ENCODE peak calls at places on chromosomes 5 and 9, in seven cellular contexts. One of them, this sample, is unnamed.

GRCh38 chr9:99822096-99822595 is 461 bp downstream of the NR4A3 start:
- DNase-seq in uterus: no peak
- DNase-seq in pancreas: no peak
- DNase-seq in K562: peak; percentile 47
- DNase-seq in tibial artery: no peak
- DNase-seq in effector memory CD4-positive, alpha-beta T cell: peak; percentile 40
- DNase-seq in GM23248: peak; percentile 74
- DNase-seq in this sample: no peak

GRCh38 chr9:104981543-104982129 is 53.7 kb upstream of the ABCA1 start:
- DNase-seq in uterus: no peak
- DNase-seq in pancreas: peak; percentile 31
- DNase-seq in K562: no peak
- DNase-seq in tibial artery: no peak
- DNase-seq in effector memory CD4-positive, alpha-beta T cell: no peak
- DNase-seq in GM23248: no peak
- DNase-seq in this sample: no peak

GRCh38 chr5:157459715-157460599 is at the start of gene NIPAL4:
- DNase-seq in uterus: peak; percentile 29
- DNase-seq in pancreas: no peak
- DNase-seq in K562: no peak
- DNase-seq in tibial artery: no peak
- DNase-seq in effector memory CD4-positive, alpha-beta T cell: peak; percentile 15
- DNase-seq in GM23248: peak; percentile 48
- DNase-seq in this sample: peak; percentile 19

GRCh38 chr5:30405821-30406220 is 787.7 kb upstream of the CDH6 start:
- DNase-seq in uterus: no peak
- DNase-seq in pancreas: no peak
- DNase-seq in K562: no peak
- DNase-seq in tibial artery: no peak
- DNase-seq in effector memory CD4-positive, alpha-beta T cell: no peak
- DNase-seq in GM23248: no peak
- DNase-seq in this sample: no peak

GRCh38 chr5:75534734-75535133 is 23.0 kb downstream of the POLK start:
- DNase-seq in uterus: no peak
- DNase-seq in pancreas: no peak
- DNase-seq in K562: no peak
- DNase-seq in tibial artery: no peak
- DNase-seq in effector memory CD4-positive, alpha-beta T cell: no peak
- DNase-seq in GM23248: no peak
- DNase-seq in this sample: no peak

GRCh38 chr5:34523382-34523716 is 132.8 kb upstream of the RAI14 start:
- DNase-seq in uterus: no peak
- DNase-seq in pancreas: no peak
- DNase-seq in K562: no peak
- DNase-seq in tibial artery: no peak
- DNase-seq in effector memory CD4-positive, alpha-beta T cell: no peak
- DNase-seq in GM23248: no peak
- DNase-seq in this sample: no peak

GRCh38 chr9:18739127-18739526 is 265.2 kb downstream of the ADAMTSL1 start:
- DNase-seq in uterus: no peak
- DNase-seq in pancreas: no peak
- DNase-seq in K562: no peak
- DNase-seq in tibial artery: no peak
- DNase-seq in effector memory CD4-positive, alpha-beta T cell: no peak
- DNase-seq in GM23248: no peak
- DNase-seq in this sample: no peak

GRCh38 chr9:97852399-97853055 is 499 bp upstream of the FOXE1 start:
- DNase-seq in uterus: no peak
- DNase-seq in pancreas: no peak
- DNase-seq in K562: no peak
- DNase-seq in tibial artery: peak; percentile 56
- DNase-seq in effector memory CD4-positive, alpha-beta T cell: no peak
- DNase-seq in GM23248: no peak
- DNase-seq in this sample: no peak

GRCh38 chr5:135356522-135357318 is 42.3 kb downstream of the MACROH2A1 start:
- DNase-seq in uterus: peak; percentile 73
- DNase-seq in pancreas: no peak
- DNase-seq in K562: no peak
- DNase-seq in tibial artery: peak; percentile 83
- DNase-seq in effector memory CD4-positive, alpha-beta T cell: no peak
- DNase-seq in GM23248: peak; percentile 84
- DNase-seq in this sample: peak; percentile 81

DNA sequence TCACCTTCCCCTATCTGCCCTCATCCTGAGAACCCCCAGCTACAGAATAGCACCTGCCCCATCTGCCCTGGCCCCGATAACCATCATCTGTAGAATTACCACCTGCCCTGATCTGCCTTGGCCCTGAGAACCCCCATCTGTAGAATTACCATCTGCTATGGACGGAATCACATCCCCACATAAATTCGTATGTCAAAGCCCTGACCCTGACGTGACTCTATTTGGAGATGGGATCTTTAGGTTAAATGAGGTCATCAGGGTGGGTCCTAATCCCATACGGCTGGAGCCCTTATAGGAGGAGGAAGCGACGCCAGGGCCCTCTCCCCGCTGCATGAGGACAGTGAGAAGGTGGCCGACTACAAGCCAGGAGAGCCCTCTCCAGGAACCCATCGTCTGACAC is 32.6 kb downstream of the SARDH start:
- DNase-seq in uterus: no peak
- DNase-seq in pancreas: no peak
- DNase-seq in K562: no peak
- DNase-seq in tibial artery: peak; percentile 27
- DNase-seq in effector memory CD4-positive, alpha-beta T cell: no peak
- DNase-seq in GM23248: no peak
- DNase-seq in this sample: no peak
- H3K4me1 ChIP-seq in uterus: no peaks in the 10 kb centered on the region
- H3K4me1 ChIP-seq in pancreas: no peaks in the 10 kb centered on the region
- H3K4me1 ChIP-seq in K562: peaks cover under 1% of the 10 kb centered on the region
- H3K4me1 ChIP-seq in tibial artery: peaks cover 18% of the 10 kb centered on the region
- H3K4me1 ChIP-seq in effector memory CD4-positive, alpha-beta T cell: peaks cover 41% of the 10 kb centered on the region
- H3K4me1 ChIP-seq in GM23248: no peaks in the 10 kb centered on the region
- H3K4me1 ChIP-seq in this sample: peaks cover 22% of the 10 kb centered on the region

GRCh38 chr9:130212543-130213297 is 40.5 kb downstream of the NCS1 start:
- DNase-seq in uterus: no peak
- DNase-seq in pancreas: no peak
- DNase-seq in K562: no peak
- DNase-seq in tibial artery: peak; percentile 66
- DNase-seq in effector memory CD4-positive, alpha-beta T cell: no peak
- DNase-seq in GM23248: no peak
- DNase-seq in this sample: peak; percentile 87
- H3K4me1 ChIP-seq in uterus: peaks cover 3% of the 10 kb centered on the region
- H3K4me1 ChIP-seq in pancreas: no peaks in the 10 kb centered on the region
- H3K4me1 ChIP-seq in K562: peaks cover 52% of the 10 kb centered on the region
- H3K4me1 ChIP-seq in tibial artery: peaks cover 33% of the 10 kb centered on the region
- H3K4me1 ChIP-seq in effector memory CD4-positive, alpha-beta T cell: no peaks in the 10 kb centered on the region
- H3K4me1 ChIP-seq in GM23248: no peaks in the 10 kb centered on the region
- H3K4me1 ChIP-seq in this sample: peaks cover 54% of the 10 kb centered on the region

DNA sequence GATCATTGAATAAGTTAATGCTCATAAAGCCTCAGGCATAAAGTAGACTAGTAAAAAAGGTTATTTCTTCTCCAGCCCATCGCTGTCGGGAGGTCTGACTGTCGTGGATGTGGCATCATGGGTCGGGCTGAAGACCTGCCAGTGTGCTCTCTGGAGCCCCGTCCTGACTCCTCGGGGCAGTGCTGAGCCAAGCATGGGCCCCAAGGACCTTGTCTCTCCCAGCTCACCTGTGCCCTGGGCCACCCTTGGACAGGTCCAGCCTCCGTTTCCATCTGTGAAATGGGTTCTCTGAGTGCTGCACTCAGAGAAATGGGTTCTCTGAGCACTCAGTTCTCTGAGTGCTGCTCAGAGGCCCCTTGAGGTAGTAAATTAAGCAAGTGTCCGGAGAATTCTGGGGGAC is 269.0 kb downstream of the GADD45G start:
- DNase-seq in uterus: peak; percentile 9
- DNase-seq in pancreas: no peak
- DNase-seq in K562: no peak
- DNase-seq in tibial artery: peak; percentile 52
- DNase-seq in effector memory CD4-positive, alpha-beta T cell: no peak
- DNase-seq in GM23248: no peak
- DNase-seq in this sample: no peak
- H3K4me1 ChIP-seq in uterus: no peaks in the 10 kb centered on the region
- H3K4me1 ChIP-seq in pancreas: no peaks in the 10 kb centered on the region
- H3K4me1 ChIP-seq in K562: no peaks in the 10 kb centered on the region
- H3K4me1 ChIP-seq in tibial artery: peaks cover 28% of the 10 kb centered on the region
- H3K4me1 ChIP-seq in effector memory CD4-positive, alpha-beta T cell: no peaks in the 10 kb centered on the region
- H3K4me1 ChIP-seq in GM23248: no peaks in the 10 kb centered on the region
- H3K4me1 ChIP-seq in this sample: no peaks in the 10 kb centered on the region

DNA sequence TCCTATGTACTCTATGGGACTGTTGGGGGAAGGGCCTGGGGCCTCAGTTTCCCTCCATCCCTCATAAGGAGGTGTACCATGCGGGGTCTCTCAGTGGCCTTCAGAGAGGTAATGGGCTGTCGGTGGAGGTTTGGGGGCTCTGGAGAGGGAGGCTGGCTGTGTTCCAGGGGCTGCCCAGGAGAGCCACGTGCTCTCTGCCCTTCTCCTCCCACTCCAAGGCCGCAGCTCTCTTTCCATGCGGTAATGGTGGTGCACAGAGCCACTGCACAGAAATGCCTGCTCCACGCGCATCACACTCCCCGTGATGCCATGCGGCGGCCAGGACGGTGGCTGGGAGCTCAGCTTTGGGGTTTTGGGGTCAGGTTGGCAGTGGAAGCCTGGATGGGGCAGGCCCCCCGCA is 96.4 kb downstream of the RXRA start:
- DNase-seq in uterus: peak; percentile 68
- DNase-seq in pancreas: no peak
- DNase-seq in K562: no peak
- DNase-seq in tibial artery: no peak
- DNase-seq in effector memory CD4-positive, alpha-beta T cell: no peak
- DNase-seq in GM23248: no peak
- DNase-seq in this sample: no peak
- H3K4me1 ChIP-seq in uterus: no peaks in the 10 kb centered on the region
- H3K4me1 ChIP-seq in pancreas: no peaks in the 10 kb centered on the region
- H3K4me1 ChIP-seq in K562: peaks cover 51% of the 10 kb centered on the region
- H3K4me1 ChIP-seq in tibial artery: peaks cover 7% of the 10 kb centered on the region
- H3K4me1 ChIP-seq in effector memory CD4-positive, alpha-beta T cell: no peaks in the 10 kb centered on the region
- H3K4me1 ChIP-seq in GM23248: no peaks in the 10 kb centered on the region
- H3K4me1 ChIP-seq in this sample: peaks cover 30% of the 10 kb centered on the region

DNA sequence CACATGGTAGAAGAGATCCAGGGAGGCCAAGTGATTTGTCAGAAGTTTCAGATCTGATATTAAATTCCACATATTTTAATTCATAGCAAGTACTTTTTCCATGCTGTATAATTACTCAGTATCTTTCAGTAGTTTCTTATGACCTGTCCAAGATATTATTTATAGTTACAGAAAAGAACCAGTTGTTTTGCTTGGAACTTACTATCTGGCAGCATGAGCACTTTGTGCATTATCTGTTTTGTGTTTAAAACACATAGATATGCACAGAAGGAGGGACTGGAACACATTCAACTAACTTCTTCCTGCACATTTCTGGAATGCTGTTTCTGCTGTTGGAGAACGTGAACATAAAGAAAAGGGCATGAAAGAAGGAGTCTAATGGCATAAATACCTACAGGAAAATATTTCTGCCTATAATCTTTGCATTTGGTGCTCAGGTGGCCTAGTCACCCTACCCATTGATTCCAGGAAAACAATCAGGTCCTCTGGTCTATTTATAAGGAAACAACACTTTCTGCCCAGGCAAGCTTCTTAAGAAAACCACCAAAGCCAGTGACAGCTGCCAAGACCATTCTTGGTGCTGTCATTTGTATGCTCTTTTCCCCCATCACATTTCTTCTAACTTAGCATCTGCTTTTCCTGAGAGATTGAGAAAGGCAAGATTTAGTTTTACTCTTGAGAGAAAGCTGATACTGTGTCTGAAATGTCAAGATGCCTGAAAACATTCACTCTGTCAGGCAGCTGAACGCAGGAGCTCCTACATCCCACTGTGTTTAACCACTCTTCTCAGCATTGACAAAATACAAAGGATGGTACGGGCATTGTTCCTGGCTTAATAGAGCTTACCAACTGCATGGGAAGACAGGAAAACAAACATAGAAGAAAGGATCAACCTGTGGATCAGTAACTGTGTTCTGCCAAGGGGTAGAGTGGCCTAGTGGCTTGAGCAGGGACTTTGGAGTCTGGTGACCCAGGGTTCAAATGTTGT is 40.3 kb downstream of the RAB3C start:
- DNase-seq in uterus: no peak
- DNase-seq in pancreas: no peak
- DNase-seq in K562: no peak
- DNase-seq in tibial artery: no peak
- DNase-seq in effector memory CD4-positive, alpha-beta T cell: no peak
- DNase-seq in GM23248: no peak
- DNase-seq in this sample: no peak
- H3K4me1 ChIP-seq in uterus: no peaks in the 10 kb centered on the region
- H3K4me1 ChIP-seq in pancreas: no peaks in the 10 kb centered on the region
- H3K4me1 ChIP-seq in K562: no peaks in the 10 kb centered on the region
- H3K4me1 ChIP-seq in tibial artery: no peaks in the 10 kb centered on the region
- H3K4me1 ChIP-seq in effector memory CD4-positive, alpha-beta T cell: no peaks in the 10 kb centered on the region
- H3K4me1 ChIP-seq in GM23248: no peaks in the 10 kb centered on the region
- H3K4me1 ChIP-seq in this sample: no peaks in the 10 kb centered on the region

GRCh38 chr5:122183098-122183794 is 53.9 kb downstream of the ZNF474 start:
- DNase-seq in uterus: peak; percentile 61
- DNase-seq in pancreas: no peak
- DNase-seq in K562: no peak
- DNase-seq in tibial artery: peak; percentile 81
- DNase-seq in effector memory CD4-positive, alpha-beta T cell: no peak
- DNase-seq in GM23248: peak; percentile 92
- DNase-seq in this sample: peak; percentile 96

GRCh38 chr5:122182491-122182921 is 53.2 kb downstream of the ZNF474 start:
- DNase-seq in uterus: peak; percentile 41
- DNase-seq in pancreas: no peak
- DNase-seq in K562: no peak
- DNase-seq in tibial artery: no peak
- DNase-seq in effector memory CD4-positive, alpha-beta T cell: no peak
- DNase-seq in GM23248: peak; percentile 92
- DNase-seq in this sample: peak; percentile 82

GRCh38 chr5:122187426-122187825 is 58.1 kb downstream of the ZNF474 start:
- DNase-seq in uterus: no peak
- DNase-seq in pancreas: no peak
- DNase-seq in K562: no peak
- DNase-seq in tibial artery: no peak
- DNase-seq in effector memory CD4-positive, alpha-beta T cell: no peak
- DNase-seq in GM23248: no peak
- DNase-seq in this sample: no peak

GRCh38 chr5:122183795-122184185 is 54.4 kb downstream of the ZNF474 start:
- DNase-seq in uterus: no peak
- DNase-seq in pancreas: no peak
- DNase-seq in K562: no peak
- DNase-seq in tibial artery: no peak
- DNase-seq in effector memory CD4-positive, alpha-beta T cell: no peak
- DNase-seq in GM23248: no peak
- DNase-seq in this sample: no peak

GRCh38 chr5:122184676-122185255 is 55.4 kb downstream of the ZNF474 start:
- DNase-seq in uterus: no peak
- DNase-seq in pancreas: no peak
- DNase-seq in K562: no peak
- DNase-seq in tibial artery: no peak
- DNase-seq in effector memory CD4-positive, alpha-beta T cell: no peak
- DNase-seq in GM23248: no peak
- DNase-seq in this sample: no peak
- H3K4me1 ChIP-seq in uterus: peaks cover 4% of the 10 kb centered on the region
- H3K4me1 ChIP-seq in pancreas: no peaks in the 10 kb centered on the region
- H3K4me1 ChIP-seq in K562: no peaks in the 10 kb centered on the region
- H3K4me1 ChIP-seq in tibial artery: peaks cover 22% of the 10 kb centered on the region
- H3K4me1 ChIP-seq in effector memory CD4-positive, alpha-beta T cell: no peaks in the 10 kb centered on the region
- H3K4me1 ChIP-seq in GM23248: peaks cover 47% of the 10 kb centered on the region
- H3K4me1 ChIP-seq in this sample: peaks cover 24% of the 10 kb centered on the region